ENCODE peak calls at places on chromosome 17, in six cellular contexts. One of them, this sample, is unnamed.

GRCh38 chr17:50916708-50917417 is 50.7 kb upstream of the TOB1 start:
- ATAC-seq in upper lobe of left lung: no peak
- ATAC-seq in K562: no peak
- ATAC-seq in HepG2: no peak
- ATAC-seq in A549: no peak
- ATAC-seq in GM12878: peak
- ATAC-seq in this sample: no peak

GRCh38 chr17:4897785-4898184 is 1.6 kb upstream of the C17orf107 start:
- ATAC-seq in upper lobe of left lung: no peak
- ATAC-seq in K562: no peak
- ATAC-seq in HepG2: no peak
- ATAC-seq in A549: no peak
- ATAC-seq in GM12878: no peak
- ATAC-seq in this sample: no peak

GRCh38 chr17:74779948-74780400 is 3.8 kb upstream of the NAT9 start:
- ATAC-seq in upper lobe of left lung: peak
- ATAC-seq in K562: no peak
- ATAC-seq in HepG2: no peak
- ATAC-seq in A549: no peak
- ATAC-seq in GM12878: peak
- ATAC-seq in this sample: peak

GRCh38 chr17:67258836-67259468 is 14.0 kb upstream of the HELZ start:
- ATAC-seq in upper lobe of left lung: peak
- ATAC-seq in K562: no peak
- ATAC-seq in HepG2: no peak
- ATAC-seq in A549: no peak
- ATAC-seq in GM12878: peak
- ATAC-seq in this sample: no peak

GRCh38 chr17:65173284-65173793 is 36.2 kb downstream of the RGS9 start:
- ATAC-seq in upper lobe of left lung: peak
- ATAC-seq in K562: peak
- ATAC-seq in HepG2: peak
- ATAC-seq in A549: peak
- ATAC-seq in GM12878: peak
- ATAC-seq in this sample: no peak

GRCh38 chr17:36721560-36722120 is 120.3 kb downstream of the MRM1 start:
- ATAC-seq in upper lobe of left lung: no peak
- ATAC-seq in K562: peak
- ATAC-seq in HepG2: no peak
- ATAC-seq in A549: no peak
- ATAC-seq in GM12878: peak
- ATAC-seq in this sample: no peak

GRCh38 chr17:48564200-48565023 is 13.7 kb downstream of the HOXB4 start:
- ATAC-seq in upper lobe of left lung: peak
- ATAC-seq in K562: no peak
- ATAC-seq in HepG2: no peak
- ATAC-seq in A549: no peak
- ATAC-seq in GM12878: no peak
- ATAC-seq in this sample: peak

GRCh38 chr17:54860617-54861468 is 39.8 kb upstream of the TOM1L1 start:
- ATAC-seq in upper lobe of left lung: no peak
- ATAC-seq in K562: peak
- ATAC-seq in HepG2: no peak
- ATAC-seq in A549: no peak
- ATAC-seq in GM12878: no peak
- ATAC-seq in this sample: no peak

GRCh38 chr17:79809530-79810137 is 12.8 kb upstream of the CBX8 start:
- ATAC-seq in upper lobe of left lung: no peak
- ATAC-seq in K562: no peak
- ATAC-seq in HepG2: peak
- ATAC-seq in A549: peak
- ATAC-seq in GM12878: no peak
- ATAC-seq in this sample: no peak

GRCh38 chr17:33986566-33986965 is 268.5 kb upstream of the CCL2 start:
- ATAC-seq in upper lobe of left lung: no peak
- ATAC-seq in K562: no peak
- ATAC-seq in HepG2: no peak
- ATAC-seq in A549: no peak
- ATAC-seq in GM12878: no peak
- ATAC-seq in this sample: no peak

GRCh38 chr17:61863801-61864126 is 436 bp upstream of the BRIP1 start:
- ATAC-seq in upper lobe of left lung: peak
- ATAC-seq in K562: peak
- ATAC-seq in HepG2: peak
- ATAC-seq in A549: peak
- ATAC-seq in GM12878: peak
- ATAC-seq in this sample: peak

GRCh38 chr17:65447823-65448222 is 113.6 kb downstream of the AXIN2 start:
- ATAC-seq in upper lobe of left lung: no peak
- ATAC-seq in K562: no peak
- ATAC-seq in HepG2: no peak
- ATAC-seq in A549: no peak
- ATAC-seq in GM12878: no peak
- ATAC-seq in this sample: no peak

GRCh38 chr17:37698132-37698615 is 46.7 kb downstream of the HNF1B start:
- ATAC-seq in upper lobe of left lung: no peak
- ATAC-seq in K562: no peak
- ATAC-seq in HepG2: peak
- ATAC-seq in A549: no peak
- ATAC-seq in GM12878: no peak
- ATAC-seq in this sample: no peak

GRCh38 chr17:82884923-82885322 is 45.1 kb upstream of the ZNF750 start:
- ATAC-seq in upper lobe of left lung: no peak
- ATAC-seq in K562: peak
- ATAC-seq in HepG2: no peak
- ATAC-seq in A549: no peak
- ATAC-seq in GM12878: no peak
- ATAC-seq in this sample: no peak

GRCh38 chr17:61235821-61236197 is 163.8 kb upstream of the TBX2 start:
- ATAC-seq in upper lobe of left lung: no peak
- ATAC-seq in K562: no peak
- ATAC-seq in HepG2: peak
- ATAC-seq in A549: no peak
- ATAC-seq in GM12878: no peak
- ATAC-seq in this sample: no peak

GRCh38 chr17:19386276-19386863 is 620 bp downstream of the MFAP4 start:
- ATAC-seq in upper lobe of left lung: peak
- ATAC-seq in K562: peak
- ATAC-seq in HepG2: peak
- ATAC-seq in A549: peak
- ATAC-seq in GM12878: no peak
- ATAC-seq in this sample: peak

GRCh38 chr17:16477255-16477654 is 14.7 kb downstream of the LRRC75A start:
- ATAC-seq in upper lobe of left lung: peak
- ATAC-seq in K562: no peak
- ATAC-seq in HepG2: peak
- ATAC-seq in A549: peak
- ATAC-seq in GM12878: no peak
- ATAC-seq in this sample: peak

GRCh38 chr17:4980644-4981216 is 6.7 kb downstream of the CAMTA2 start:
- ATAC-seq in upper lobe of left lung: peak
- ATAC-seq in K562: peak
- ATAC-seq in HepG2: peak
- ATAC-seq in A549: peak
- ATAC-seq in GM12878: peak
- ATAC-seq in this sample: peak

GRCh38 chr17:74520790-74521480 is 10.3 kb downstream of the CD300LB start:
- ATAC-seq in upper lobe of left lung: peak
- ATAC-seq in K562: no peak
- ATAC-seq in HepG2: no peak
- ATAC-seq in A549: no peak
- ATAC-seq in GM12878: no peak
- ATAC-seq in this sample: peak

GRCh38 chr17:3815122-3815521 is 14.1 kb upstream of the ITGAE start:
- ATAC-seq in upper lobe of left lung: no peak
- ATAC-seq in K562: no peak
- ATAC-seq in HepG2: no peak
- ATAC-seq in A549: no peak
- ATAC-seq in GM12878: no peak
- ATAC-seq in this sample: no peak

GRCh38 chr17:48429638-48430586 is at the start of gene SKAP1:
- ATAC-seq in upper lobe of left lung: peak
- ATAC-seq in K562: no peak
- ATAC-seq in HepG2: no peak
- ATAC-seq in A549: peak
- ATAC-seq in GM12878: peak
- ATAC-seq in this sample: no peak

GRCh38 chr17:4728124-4728523 is 3.1 kb upstream of the MED11 start:
- ATAC-seq in upper lobe of left lung: no peak
- ATAC-seq in K562: no peak
- ATAC-seq in HepG2: no peak
- ATAC-seq in A549: no peak
- ATAC-seq in GM12878: peak
- ATAC-seq in this sample: no peak

GRCh38 chr17:73203135-73203787 is 10.4 kb downstream of the COG1 start:
- ATAC-seq in upper lobe of left lung: peak
- ATAC-seq in K562: no peak
- ATAC-seq in HepG2: peak
- ATAC-seq in A549: no peak
- ATAC-seq in GM12878: peak
- ATAC-seq in this sample: peak

GRCh38 chr17:651596-651995 is 63.0 kb downstream of the VPS53 start:
- ATAC-seq in upper lobe of left lung: no peak
- ATAC-seq in K562: no peak
- ATAC-seq in HepG2: no peak
- ATAC-seq in A549: no peak
- ATAC-seq in GM12878: no peak
- ATAC-seq in this sample: no peak

GRCh38 chr17:647340-648197 is 67.1 kb downstream of the VPS53 start:
- ATAC-seq in upper lobe of left lung: no peak
- ATAC-seq in K562: no peak
- ATAC-seq in HepG2: no peak
- ATAC-seq in A549: no peak
- ATAC-seq in GM12878: no peak
- ATAC-seq in this sample: no peak

GRCh38 chr17:655618-656017 is 59.0 kb downstream of the VPS53 start:
- ATAC-seq in upper lobe of left lung: no peak
- ATAC-seq in K562: no peak
- ATAC-seq in HepG2: no peak
- ATAC-seq in A549: no peak
- ATAC-seq in GM12878: no peak
- ATAC-seq in this sample: no peak

GRCh38 chr17:653724-654123 is 60.9 kb downstream of the VPS53 start:
- ATAC-seq in upper lobe of left lung: no peak
- ATAC-seq in K562: no peak
- ATAC-seq in HepG2: no peak
- ATAC-seq in A549: no peak
- ATAC-seq in GM12878: no peak
- ATAC-seq in this sample: no peak

GRCh38 chr17:652310-652709 is 62.3 kb downstream of the VPS53 start:
- ATAC-seq in upper lobe of left lung: peak
- ATAC-seq in K562: no peak
- ATAC-seq in HepG2: no peak
- ATAC-seq in A549: no peak
- ATAC-seq in GM12878: no peak
- ATAC-seq in this sample: peak
- TF ChIP-seq EP300 in upper lobe of left lung: no peak
- TF ChIP-seq EP300 in K562: no peak
- TF ChIP-seq EP300 in HepG2: no peak
- TF ChIP-seq EP300 in A549: no peak
- TF ChIP-seq EP300 in GM12878: no peak
- TF ChIP-seq EP300 in this sample: no peak

GRCh38 chr17:63542218-63542545 is 8.1 kb upstream of the DCAF7 start:
- ATAC-seq in upper lobe of left lung: no peak
- ATAC-seq in K562: no peak
- ATAC-seq in HepG2: no peak
- ATAC-seq in A549: no peak
- ATAC-seq in GM12878: no peak
- ATAC-seq in this sample: no peak
- TF ChIP-seq EP300 in upper lobe of left lung: no peak
- TF ChIP-seq EP300 in K562: no peak
- TF ChIP-seq EP300 in HepG2: no peak
- TF ChIP-seq EP300 in A549: no peak
- TF ChIP-seq EP300 in GM12878: no peak
- TF ChIP-seq EP300 in this sample: no peak

GRCh38 chr17:81403040-81403467 is 7.8 kb downstream of the BAHCC1 start:
- ATAC-seq in upper lobe of left lung: no peak
- ATAC-seq in K562: no peak
- ATAC-seq in HepG2: no peak
- ATAC-seq in A549: no peak
- ATAC-seq in GM12878: no peak
- ATAC-seq in this sample: no peak

GRCh38 chr17:81402530-81402941 is 7.3 kb downstream of the BAHCC1 start:
- ATAC-seq in upper lobe of left lung: no peak
- ATAC-seq in K562: no peak
- ATAC-seq in HepG2: no peak
- ATAC-seq in A549: no peak
- ATAC-seq in GM12878: no peak
- ATAC-seq in this sample: no peak

GRCh38 chr17:81404557-81405165 is 9.4 kb downstream of the BAHCC1 start:
- ATAC-seq in upper lobe of left lung: no peak
- ATAC-seq in K562: no peak
- ATAC-seq in HepG2: no peak
- ATAC-seq in A549: no peak
- ATAC-seq in GM12878: no peak
- ATAC-seq in this sample: no peak

GRCh38 chr17:81405382-81406005 is 10.2 kb downstream of the BAHCC1 start:
- ATAC-seq in upper lobe of left lung: no peak
- ATAC-seq in K562: no peak
- ATAC-seq in HepG2: no peak
- ATAC-seq in A549: no peak
- ATAC-seq in GM12878: no peak
- ATAC-seq in this sample: peak

DNA sequence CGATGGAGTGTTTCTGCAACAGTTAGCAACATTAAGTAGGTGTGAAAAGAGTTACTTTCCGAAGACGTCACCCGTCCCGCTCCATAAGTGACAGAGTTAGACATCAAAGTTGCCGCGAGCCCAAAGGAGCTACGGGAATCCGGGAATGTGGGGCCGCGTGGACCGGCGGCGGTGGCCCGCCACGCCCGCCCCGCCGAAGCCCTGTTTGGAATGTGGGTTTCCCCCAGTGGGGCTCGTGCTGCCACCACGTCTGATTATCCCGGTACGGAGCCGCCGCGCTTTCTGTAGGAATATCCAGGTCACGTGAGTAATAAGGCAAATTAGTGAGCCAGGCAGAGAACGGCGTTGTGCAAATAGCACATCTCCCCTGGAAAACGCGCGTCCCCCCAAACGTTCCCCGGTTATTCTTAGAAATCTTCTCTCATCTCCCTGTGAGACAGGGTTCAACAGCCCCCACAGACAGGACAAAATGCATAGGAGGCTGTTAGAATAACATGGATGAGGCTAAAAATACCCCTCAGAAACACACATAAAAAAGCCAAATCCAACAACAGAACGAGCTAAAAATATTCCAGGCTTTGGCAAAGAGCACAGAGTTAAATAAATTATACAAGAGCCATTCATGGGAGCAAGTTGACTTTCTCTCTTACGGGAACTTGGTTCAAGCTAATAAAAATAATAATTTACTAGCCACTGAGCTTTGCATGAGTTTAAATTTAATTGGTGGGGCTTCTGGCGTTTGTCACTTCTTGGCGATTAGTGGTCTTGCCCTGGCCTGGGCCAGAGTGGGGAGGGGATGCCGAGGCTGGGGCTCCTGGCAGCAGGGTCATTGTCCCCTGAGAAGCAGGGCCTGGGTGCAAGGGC is 8.6 kb downstream of the BAHCC1 start:
- ATAC-seq in upper lobe of left lung: no peak
- ATAC-seq in K562: no peak
- ATAC-seq in HepG2: no peak
- ATAC-seq in A549: no peak
- ATAC-seq in GM12878: no peak
- ATAC-seq in this sample: no peak
- TF ChIP-seq EP300 in upper lobe of left lung: no peak
- TF ChIP-seq EP300 in K562: no peak
- TF ChIP-seq EP300 in HepG2: no peak
- TF ChIP-seq EP300 in A549: no peak
- TF ChIP-seq EP300 in GM12878: no peak
- TF ChIP-seq EP300 in this sample: no peak

GRCh38 chr17:27526603-27527002 is 70.4 kb downstream of the KSR1 start:
- ATAC-seq in upper lobe of left lung: peak
- ATAC-seq in K562: peak
- ATAC-seq in HepG2: no peak
- ATAC-seq in A549: no peak
- ATAC-seq in GM12878: peak
- ATAC-seq in this sample: peak
- TF ChIP-seq EP300 in upper lobe of left lung: no peak
- TF ChIP-seq EP300 in K562: no peak
- TF ChIP-seq EP300 in HepG2: no peak
- TF ChIP-seq EP300 in A549: no peak
- TF ChIP-seq EP300 in GM12878: no peak
- TF ChIP-seq EP300 in this sample: no peak